ENCODE peak calls at places on chromosomes 13 and 19, in ten cellular contexts. Z is T-helper 9 cell; H is hypothalamus; V is C1 segment of cervical spinal cord; N is AG08395; X is heart left ventricle; E is neuronal stem cell; D is activated CD4-positive, alpha-beta T cell treated with anti-CD3 and anti-CD28 coated beads, Interleukin-2, amount 50 U/mL, for 24 hours; O is aorta; P is stimulated activated CD8-positive, alpha-beta memory T cell treated with anti-CD3 and anti-CD28 coated beads, Interleukin-4, amount 100 ng/mL, for 4 hours. B is an unnamed sample.
A peak's percentile ranks its signal among the peaks of the same experiment; 100 is the strongest.

GRCh38 chr19:12946092-12946845 is 607 bp downstream of the RAD23A start:
- DNase-seq in N (peak; percentile 81), D (peak; percentile 34), E (peak; percentile 73), X (peak; percentile 68), O (peak; percentile 92), H (peak; percentile 29), Z (peak; percentile 29), P (no peak), V (no peak), B (peak; percentile 89)

GRCh38 chr19:47430041-47430802 is 10.9 kb upstream of the MEIS3 start:
- DNase-seq in O (no peak), D (no peak), N (peak; percentile 51), E (no peak), H (no peak), X (no peak), P (no peak), V (no peak), Z (no peak), B (peak; percentile 82)

GRCh38 chr13:97798836-97799235 is 154.6 kb upstream of the IPO5 start:
- DNase-seq in Z (no peak), H (no peak), P (no peak), O (no peak), D (no peak), V (no peak), N (no peak), X (no peak), E (no peak), B (no peak)

GRCh38 chr19:19628499-19629134 is 597 bp upstream of the LPAR2 start:
- DNase-seq in H (no peak), E (peak; percentile 79), N (no peak), X (no peak), Z (peak; percentile 31), D (peak; percentile 10), V (no peak), O (no peak), P (no peak), B (peak; percentile 91)

GRCh38 chr19:29499261-29499920 is 26.4 kb upstream of the VSTM2B start:
- DNase-seq in O (peak; percentile 30), Z (no peak), P (no peak), X (no peak), N (no peak), V (no peak), H (no peak), D (no peak), E (no peak), B (no peak)

GRCh38 chr13:97921146-97921776 is 32.2 kb upstream of the IPO5 start:
- DNase-seq in N (peak; percentile 46), D (no peak), E (no peak), Z (no peak), V (no peak), H (no peak), P (no peak), O (no peak), X (no peak), B (no peak)

GRCh38 chr13:43749503-43749902 is 37.3 kb downstream of the ENOX1 start:
- DNase-seq in N (no peak), P (no peak), X (no peak), E (no peak), V (no peak), Z (no peak), H (no peak), D (no peak), O (no peak), B (no peak)

GRCh38 chr19:48859711-48860572 is 8.5 kb downstream of the PLEKHA4 start:
- DNase-seq in H (no peak), N (no peak), V (no peak), Z (no peak), E (no peak), O (peak; percentile 75), D (no peak), P (no peak), X (peak; percentile 23), B (no peak)

GRCh38 chr13:39353988-39354387 is 249.0 kb downstream of the LHFPL6 start:
- DNase-seq in V (no peak), X (no peak), H (no peak), N (peak; percentile 52), P (no peak), O (no peak), Z (no peak), D (no peak), E (no peak), B (no peak)

GRCh38 chr19:49110567-49110966 is 3.6 kb upstream of the LIN7B start:
- DNase-seq in O (no peak), P (no peak), Z (no peak), H (no peak), D (no peak), N (peak; percentile 48), X (no peak), E (no peak), V (no peak), B (no peak)

GRCh38 chr19:41264581-41265375 is 606 bp downstream of the HNRNPUL1 start:
- DNase-seq in D (peak; percentile 46), H (no peak), N (peak; percentile 32), V (no peak), P (peak; percentile 13), Z (peak; percentile 34), E (no peak), X (peak; percentile 59), O (peak; percentile 83), B (no peak)

GRCh38 chr19:3975637-3976087 is 4.8 kb upstream of the DAPK3 start:
- DNase-seq in H (no peak), P (no peak), Z (no peak), V (no peak), E (no peak), X (no peak), D (no peak), O (no peak), N (no peak), B (no peak)

GRCh38 chr13:98508280-98509074 is 68.4 kb downstream of the STK24 start:
- DNase-seq in Z (no peak), O (no peak), P (no peak), H (no peak), D (no peak), N (peak; percentile 56), V (no peak), X (no peak), E (no peak), B (no peak)

GRCh38 chr19:47447470-47448359 is 24.0 kb downstream of the SLC8A2 start:
- DNase-seq in H (peak; percentile 9), P (no peak), X (no peak), D (peak; percentile 33), E (peak; percentile 82), V (peak; percentile 9), O (no peak), N (peak; percentile 49), Z (peak; percentile 28), B (peak; percentile 95)

GRCh38 chr19:3142292-3142670 is 6.4 kb downstream of the GNA15 start:
- DNase-seq in N (peak; percentile 97), X (no peak), D (peak; percentile 27), H (no peak), E (no peak), V (no peak), P (no peak), O (no peak), Z (no peak), B (no peak)

GRCh38 chr19:56577719-56578602 is 10.7 kb downstream of the ZNF470 start:
- DNase-seq in H (no peak), Z (no peak), N (no peak), X (no peak), O (no peak), V (no peak), D (no peak), P (no peak), E (no peak), B (no peak)

GRCh38 chr13:97391201-97391600 is 42.8 kb upstream of the RAP2A start:
- DNase-seq in O (no peak), X (no peak), P (no peak), Z (no peak), D (no peak), H (no peak), N (no peak), V (no peak), E (no peak), B (no peak)

GRCh38 chr13:73903561-73903960 is 230.6 kb downstream of the KLF12 start:
- DNase-seq in V (no peak), Z (no peak), P (no peak), N (no peak), D (no peak), X (no peak), E (no peak), H (no peak), O (no peak), B (no peak)

GRCh38 chr13:30802953-30803478 is 67.7 kb downstream of the ALOX5AP start:
- DNase-seq in D (peak; percentile 71), Z (peak; percentile 73), X (peak; percentile 83), E (peak; percentile 63), N (peak; percentile 80), P (peak; percentile 63), V (peak; percentile 82), H (peak; percentile 39), O (peak; percentile 96), B (peak; percentile 85)

GRCh38 chr13:54733639-54734038 is 1705.0 kb downstream of the OLFM4 start:
- DNase-seq in Z (no peak), D (no peak), P (no peak), H (no peak), V (no peak), X (no peak), E (peak; percentile 12), O (no peak), N (no peak), B (no peak)

GRCh38 chr13:51223284-51224270 is 1.4 kb downstream of the FAM124A start:
- DNase-seq in E (no peak), N (no peak), D (no peak), X (peak; percentile 21), V (no peak), O (no peak), P (no peak), H (no peak), Z (no peak), B (no peak)

GRCh38 chr13:50697746-50698526 is 145.6 kb downstream of the DLEU7 start:
- DNase-seq in O (no peak), D (no peak), N (no peak), P (no peak), H (no peak), Z (no peak), X (no peak), E (no peak), V (no peak), B (no peak)

GRCh38 chr13:31334994-31335549 is 135.3 kb downstream of the B3GLCT start:
- DNase-seq in N (no peak), E (no peak), O (no peak), D (no peak), X (no peak), Z (no peak), H (no peak), V (no peak), P (no peak), B (no peak)

GRCh38 chr19:33726756-33727155 is 69.9 kb upstream of the KCTD15 start:
- DNase-seq in V (no peak), X (no peak), P (no peak), O (no peak), H (no peak), E (no peak), N (no peak), D (no peak), Z (no peak), B (no peak)